ENCODE peak calls at places on chromosomes 13 and 19, in six cellular contexts. M is NCI-H2029; S is LoVo; G is ELR; F is T follicular helper cell; W is activated naive CD8-positive, alpha-beta T cell treated with anti-CD3 and anti-CD28 coated beads for 36 hours. T is an unnamed sample.

GRCh38 chr13:48493851-48494250 is 39.0 kb downstream of the RCBTB2 start:
- DNase-seq in M (no peak), S (peak), G (peak), F (no peak), W (no peak), T (no peak)

GRCh38 chr13:97852181-97852874 is 101.1 kb upstream of the IPO5 start:
- DNase-seq in M (no peak), S (no peak), G (no peak), F (no peak), W (no peak), T (no peak)

GRCh38 chr13:108270442-108270841 is 924 bp downstream of the TNFSF13B start:
- DNase-seq in M (no peak), S (no peak), G (no peak), F (no peak), W (no peak), T (no peak)

GRCh38 chr19:15563325-15563794 is 51.7 kb upstream of the CYP4F8 start:
- DNase-seq in M (peak), S (peak), G (no peak), F (no peak), W (no peak), T (no peak)

GRCh38 chr19:3565177-3565576 is 7.6 kb upstream of the HMG20B start:
- DNase-seq in M (no peak), S (no peak), G (peak), F (no peak), W (no peak), T (peak)

GRCh38 chr19:58033741-58034475 is at the start of gene ZSCAN1:
- DNase-seq in M (peak), S (no peak), G (peak), F (no peak), W (peak), T (no peak)

GRCh38 chr13:113739527-113740285 is 19.3 kb upstream of the TMEM255B start:
- DNase-seq in M (no peak), S (no peak), G (no peak), F (no peak), W (no peak), T (no peak)

GRCh38 chr13:94192576-94192975 is 286.9 kb downstream of the DCT start:
- DNase-seq in M (no peak), S (no peak), G (peak), F (no peak), W (no peak), T (peak)

GRCh38 chr19:35848486-35848885 is 3.8 kb downstream of the NPHS1 start:
- DNase-seq in M (no peak), S (no peak), G (no peak), F (no peak), W (no peak), T (no peak)

GRCh38 chr13:105050696-105051095 is 1484.8 kb downstream of the EFNB2 start:
- DNase-seq in M (no peak), S (no peak), G (peak), F (no peak), W (no peak), T (no peak)

GRCh38 chr19:36420961-36421748 is 2.7 kb upstream of the ZFP82 start:
- DNase-seq in M (no peak), S (no peak), G (peak), F (no peak), W (peak), T (no peak)

GRCh38 chr13:110634558-110634957 is 19.2 kb downstream of the NAXD start:
- DNase-seq in M (no peak), S (peak), G (peak), F (no peak), W (no peak), T (peak)

GRCh38 chr19:51511353-51511752 is 9.8 kb upstream of the SIGLEC12 start:
- DNase-seq in M (no peak), S (no peak), G (peak), F (no peak), W (peak), T (peak)

GRCh38 chr13:43831088-43831487 is 44.3 kb upstream of the ENOX1 start:
- DNase-seq in M (no peak), S (no peak), G (peak), F (no peak), W (no peak), T (no peak)

GRCh38 chr19:37007587-37008220 is 70.5 kb upstream of the ZNF420 start:
- DNase-seq in M (peak), S (no peak), G (no peak), F (peak), W (peak), T (no peak)

GRCh38 chr19:47013041-47013517 is 6.6 kb upstream of the NPAS1 start:
- DNase-seq in M (peak), S (peak), G (peak), F (peak), W (peak), T (peak)

GRCh38 chr13:80618777-80619176 is 277.9 kb upstream of the SPRY2 start:
- DNase-seq in M (no peak), S (no peak), G (no peak), F (no peak), W (no peak), T (no peak)

GRCh38 chr19:1648926-1649541 is 3.4 kb downstream of the TCF3 start:
- DNase-seq in M (no peak), S (no peak), G (no peak), F (no peak), W (peak), T (no peak)

GRCh38 chr13:75305057-75305456 is 176.9 kb downstream of the TBC1D4 start:
- DNase-seq in M (no peak), S (no peak), G (no peak), F (no peak), W (no peak), T (no peak)

GRCh38 chr19:42051166-42052115 is 18.6 kb downstream of the GRIK5 start:
- DNase-seq in M (peak), S (peak), G (peak), F (no peak), W (no peak), T (no peak)

GRCh38 chr19:9070066-9070465 is 16.8 kb upstream of the OR1M1 start:
- DNase-seq in M (no peak), S (no peak), G (no peak), F (no peak), W (no peak), T (no peak)

GRCh38 chr13:113630804-113631203 is 27.2 kb downstream of the ATP4B start:
- DNase-seq in M (no peak), S (no peak), G (no peak), F (no peak), W (no peak), T (no peak)

GRCh38 chr13:36712785-36713184 is 39.0 kb downstream of the SERTM1 start:
- DNase-seq in M (no peak), S (no peak), G (no peak), F (no peak), W (no peak), T (no peak)

GRCh38 chr19:8361921-8362793 is 1.8 kb upstream of the ANGPTL4 start:
- DNase-seq in M (peak), S (peak), G (peak), F (no peak), W (no peak), T (peak)